ENCODE peak calls at places on chromosomes 4 and X, in four cellular contexts. B is heart left ventricle, T is NCI-H1694, Z is stomach. I is an unnamed sample.

GRCh38 chr4:140777894-140778293 is 21.7 kb upstream of the TBC1D9 start:
- DNase-seq in B (no peak), T (no peak), Z (no peak), I (no peak)

GRCh38 chr4:26174033-26174432 is 146.8 kb upstream of the RBPJ start:
- DNase-seq in B (no peak), Z (no peak), T (no peak), I (no peak)

GRCh38 chr4:105520819-105521790 is 31.3 kb upstream of the ARHGEF38 start:
- DNase-seq in B (no peak), T (peak), Z (peak), I (peak)

GRCh38 chr4:156906325-156906724 is 65.3 kb downstream of the PDGFC start:
- DNase-seq in B (no peak), Z (no peak), T (no peak), I (no peak)

GRCh38 chr4:43457866-43458265 is 565.4 kb downstream of the GRXCR1 start:
- DNase-seq in Z (no peak), B (no peak), T (no peak), I (no peak)

GRCh38 chr4:1764670-1765069 is 28.4 kb upstream of the FGFR3 start:
- DNase-seq in B (no peak), T (no peak), Z (no peak), I (no peak)

GRCh38 chr4:165060938-165061337 is 7.3 kb downstream of the TRIM75 start:
- DNase-seq in T (no peak), Z (no peak), B (no peak), I (no peak)

GRCh38 chr4:41145571-41146078 is 68.7 kb downstream of the APBB2 start:
- DNase-seq in Z (no peak), B (no peak), T (no peak), I (no peak)

GRCh38 chr4:180150818-180151217 is 2092.4 kb upstream of the TENM3 start:
- DNase-seq in B (no peak), Z (no peak), T (peak), I (no peak)

GRCh38 chr4:121736735-121737351 is 28.1 kb downstream of the SMIM43 start:
- DNase-seq in T (no peak), Z (no peak), B (no peak), I (peak)

GRCh38 chr4:184762100-184762499 is 28.2 kb upstream of the CENPU start:
- DNase-seq in B (no peak), T (no peak), Z (no peak), I (no peak)

GRCh38 chr4:2806392-2807355 is 13.8 kb downstream of the SH3BP2 start:
- DNase-seq in B (peak), Z (peak), T (no peak), I (peak)

GRCh38 chrX:50813843-50814661 is at the start of gene SHROOM4:
- DNase-seq in B (peak), Z (peak), T (no peak), I (peak)

GRCh38 chr4:86657382-86657781 is 63.3 kb downstream of the PTPN13 start:
- DNase-seq in Z (no peak), T (no peak), B (no peak), I (no peak)

GRCh38 chr4:109559625-109559982 is 442 bp upstream of the MCUB start:
- DNase-seq in T (no peak), Z (no peak), B (peak), I (peak)

GRCh38 chr4:57182132-57182874 is 72.1 kb upstream of the IGFBP7 start:
- DNase-seq in Z (no peak), T (no peak), B (peak), I (peak)

I was measured in thyroid gland.